ENCODE peak calls at places on chromosomes 4 and X, in seven cellular contexts. One of them, this sample, is unnamed.

GRCh38 chrX:101550825-101551767 is 749 bp downstream of the ARMCX1 start:
- DNase-seq in osteoblast: peak
- DNase-seq in GM12865: no peak
- DNase-seq in mucosa of descending colon: no peak
- DNase-seq in GM10248: no peak
- DNase-seq in endodermal cell: peak
- DNase-seq in activated B cell treated with CpG ODN at 0.5 μM for 24 hours: no peak
- DNase-seq in this sample: no peak

GRCh38 chr4:7785017-7785416 is 154.6 kb downstream of the AFAP1 start:
- DNase-seq in osteoblast: peak
- DNase-seq in GM12865: no peak
- DNase-seq in mucosa of descending colon: no peak
- DNase-seq in GM10248: no peak
- DNase-seq in endodermal cell: no peak
- DNase-seq in activated B cell treated with CpG ODN at 0.5 μM for 24 hours: no peak
- DNase-seq in this sample: no peak

GRCh38 chrX:21708116-21708515 is 49.8 kb downstream of the SMPX start:
- DNase-seq in osteoblast: no peak
- DNase-seq in GM12865: peak
- DNase-seq in mucosa of descending colon: no peak
- DNase-seq in GM10248: no peak
- DNase-seq in endodermal cell: no peak
- DNase-seq in activated B cell treated with CpG ODN at 0.5 μM for 24 hours: no peak
- DNase-seq in this sample: no peak

GRCh38 chrX:37000140-37000539 is 8.0 kb upstream of the FAM47C start:
- DNase-seq in osteoblast: no peak
- DNase-seq in GM12865: no peak
- DNase-seq in mucosa of descending colon: no peak
- DNase-seq in GM10248: no peak
- DNase-seq in endodermal cell: peak
- DNase-seq in activated B cell treated with CpG ODN at 0.5 μM for 24 hours: no peak
- DNase-seq in this sample: no peak

GRCh38 chr4:42995343-42995944 is 102.9 kb downstream of the GRXCR1 start:
- DNase-seq in osteoblast: peak
- DNase-seq in GM12865: peak
- DNase-seq in mucosa of descending colon: no peak
- DNase-seq in GM10248: peak
- DNase-seq in endodermal cell: no peak
- DNase-seq in activated B cell treated with CpG ODN at 0.5 μM for 24 hours: no peak
- DNase-seq in this sample: peak

GRCh38 chrX:48665991-48666390 is 17.6 kb upstream of the WAS start:
- DNase-seq in osteoblast: peak
- DNase-seq in GM12865: no peak
- DNase-seq in mucosa of descending colon: no peak
- DNase-seq in GM10248: no peak
- DNase-seq in endodermal cell: no peak
- DNase-seq in activated B cell treated with CpG ODN at 0.5 μM for 24 hours: no peak
- DNase-seq in this sample: no peak

GRCh38 chr4:8914461-8915171 is 43.0 kb upstream of the HMX1 start:
- DNase-seq in osteoblast: peak
- DNase-seq in GM12865: no peak
- DNase-seq in mucosa of descending colon: no peak
- DNase-seq in GM10248: no peak
- DNase-seq in endodermal cell: peak
- DNase-seq in activated B cell treated with CpG ODN at 0.5 μM for 24 hours: no peak
- DNase-seq in this sample: peak

GRCh38 chrX:10164879-10165278 is 8.1 kb downstream of the CLCN4 start:
- DNase-seq in osteoblast: no peak
- DNase-seq in GM12865: no peak
- DNase-seq in mucosa of descending colon: no peak
- DNase-seq in GM10248: no peak
- DNase-seq in endodermal cell: no peak
- DNase-seq in activated B cell treated with CpG ODN at 0.5 μM for 24 hours: no peak
- DNase-seq in this sample: no peak

GRCh38 chrX:66012094-66012534 is 27.8 kb downstream of the VSIG4 start:
- DNase-seq in osteoblast: no peak
- DNase-seq in GM12865: peak
- DNase-seq in mucosa of descending colon: no peak
- DNase-seq in GM10248: no peak
- DNase-seq in endodermal cell: no peak
- DNase-seq in activated B cell treated with CpG ODN at 0.5 μM for 24 hours: no peak
- DNase-seq in this sample: no peak

GRCh38 chrX:105475801-105476200 is 255.3 kb upstream of the TEX13A start:
- DNase-seq in osteoblast: no peak
- DNase-seq in GM12865: no peak
- DNase-seq in mucosa of descending colon: no peak
- DNase-seq in GM10248: no peak
- DNase-seq in endodermal cell: no peak
- DNase-seq in activated B cell treated with CpG ODN at 0.5 μM for 24 hours: no peak
- DNase-seq in this sample: no peak

GRCh38 chr4:116952530-116953108 is 132.8 kb downstream of the TRAM1L1 start:
- DNase-seq in osteoblast: no peak
- DNase-seq in GM12865: no peak
- DNase-seq in mucosa of descending colon: no peak
- DNase-seq in GM10248: no peak
- DNase-seq in endodermal cell: no peak
- DNase-seq in activated B cell treated with CpG ODN at 0.5 μM for 24 hours: no peak
- DNase-seq in this sample: no peak

GRCh38 chrX:14039344-14039743 is 9.7 kb upstream of the GEMIN8 start:
- DNase-seq in osteoblast: peak
- DNase-seq in GM12865: peak
- DNase-seq in mucosa of descending colon: no peak
- DNase-seq in GM10248: peak
- DNase-seq in endodermal cell: peak
- DNase-seq in activated B cell treated with CpG ODN at 0.5 μM for 24 hours: no peak
- DNase-seq in this sample: peak

GRCh38 chr4:30716158-30716557 is 4.0 kb upstream of the PCDH7 start:
- DNase-seq in osteoblast: peak
- DNase-seq in GM12865: no peak
- DNase-seq in mucosa of descending colon: no peak
- DNase-seq in GM10248: peak
- DNase-seq in endodermal cell: no peak
- DNase-seq in activated B cell treated with CpG ODN at 0.5 μM for 24 hours: no peak
- DNase-seq in this sample: peak

GRCh38 chr4:115780835-115781234 is 667.4 kb upstream of the NDST4 start:
- DNase-seq in osteoblast: no peak
- DNase-seq in GM12865: peak
- DNase-seq in mucosa of descending colon: no peak
- DNase-seq in GM10248: no peak
- DNase-seq in endodermal cell: no peak
- DNase-seq in activated B cell treated with CpG ODN at 0.5 μM for 24 hours: no peak
- DNase-seq in this sample: no peak

GRCh38 chr4:108058685-108059440 is 69.2 kb downstream of the HADH start:
- DNase-seq in osteoblast: no peak
- DNase-seq in GM12865: no peak
- DNase-seq in mucosa of descending colon: no peak
- DNase-seq in GM10248: no peak
- DNase-seq in endodermal cell: no peak
- DNase-seq in activated B cell treated with CpG ODN at 0.5 μM for 24 hours: no peak
- DNase-seq in this sample: no peak

GRCh38 chr4:36587909-36588472 is 306.6 kb downstream of the DTHD1 start:
- DNase-seq in osteoblast: no peak
- DNase-seq in GM12865: peak
- DNase-seq in mucosa of descending colon: no peak
- DNase-seq in GM10248: no peak
- DNase-seq in endodermal cell: no peak
- DNase-seq in activated B cell treated with CpG ODN at 0.5 μM for 24 hours: no peak
- DNase-seq in this sample: no peak

GRCh38 chr4:109166126-109166525 is 136.3 kb downstream of the COL25A1 start:
- DNase-seq in osteoblast: no peak
- DNase-seq in GM12865: no peak
- DNase-seq in mucosa of descending colon: no peak
- DNase-seq in GM10248: no peak
- DNase-seq in endodermal cell: no peak
- DNase-seq in activated B cell treated with CpG ODN at 0.5 μM for 24 hours: no peak
- DNase-seq in this sample: no peak

GRCh38 chrX:105190252-105190853 is 30.1 kb downstream of the TEX13A start:
- DNase-seq in osteoblast: no peak
- DNase-seq in GM12865: peak
- DNase-seq in mucosa of descending colon: no peak
- DNase-seq in GM10248: peak
- DNase-seq in endodermal cell: peak
- DNase-seq in activated B cell treated with CpG ODN at 0.5 μM for 24 hours: no peak
- DNase-seq in this sample: peak

GRCh38 chrX:129984196-129984962 is 1.9 kb downstream of the BCORL1 start:
- DNase-seq in osteoblast: peak
- DNase-seq in GM12865: peak
- DNase-seq in mucosa of descending colon: peak
- DNase-seq in GM10248: peak
- DNase-seq in endodermal cell: peak
- DNase-seq in activated B cell treated with CpG ODN at 0.5 μM for 24 hours: peak
- DNase-seq in this sample: peak

GRCh38 chr4:120723986-120724385 is 198.5 kb downstream of the PRDM5 start:
- DNase-seq in osteoblast: no peak
- DNase-seq in GM12865: no peak
- DNase-seq in mucosa of descending colon: no peak
- DNase-seq in GM10248: no peak
- DNase-seq in endodermal cell: no peak
- DNase-seq in activated B cell treated with CpG ODN at 0.5 μM for 24 hours: no peak
- DNase-seq in this sample: no peak

GRCh38 chrX:132924426-132924825 is 34.0 kb downstream of the HS6ST2 start:
- DNase-seq in osteoblast: no peak
- DNase-seq in GM12865: no peak
- DNase-seq in mucosa of descending colon: no peak
- DNase-seq in GM10248: no peak
- DNase-seq in endodermal cell: no peak
- DNase-seq in activated B cell treated with CpG ODN at 0.5 μM for 24 hours: no peak
- DNase-seq in this sample: no peak

GRCh38 chrX:132745593-132745992 is 212.8 kb downstream of the HS6ST2 start:
- DNase-seq in osteoblast: no peak
- DNase-seq in GM12865: no peak
- DNase-seq in mucosa of descending colon: no peak
- DNase-seq in GM10248: no peak
- DNase-seq in endodermal cell: no peak
- DNase-seq in activated B cell treated with CpG ODN at 0.5 μM for 24 hours: no peak
- DNase-seq in this sample: no peak

GRCh38 chr4:174396599-174396998 is 112.9 kb downstream of the CEP44 start:
- DNase-seq in osteoblast: no peak
- DNase-seq in GM12865: no peak
- DNase-seq in mucosa of descending colon: no peak
- DNase-seq in GM10248: no peak
- DNase-seq in endodermal cell: no peak
- DNase-seq in activated B cell treated with CpG ODN at 0.5 μM for 24 hours: no peak
- DNase-seq in this sample: no peak

GRCh38 chr4:124019749-124020549 is 623.4 kb downstream of the SPRY1 start:
- DNase-seq in osteoblast: no peak
- DNase-seq in GM12865: peak
- DNase-seq in mucosa of descending colon: no peak
- DNase-seq in GM10248: no peak
- DNase-seq in endodermal cell: no peak
- DNase-seq in activated B cell treated with CpG ODN at 0.5 μM for 24 hours: no peak
- DNase-seq in this sample: no peak

GRCh38 chrX:24334473-24334872 is 20.6 kb upstream of the SUPT20HL2 start:
- DNase-seq in osteoblast: no peak
- DNase-seq in GM12865: no peak
- DNase-seq in mucosa of descending colon: no peak
- DNase-seq in GM10248: no peak
- DNase-seq in endodermal cell: no peak
- DNase-seq in activated B cell treated with CpG ODN at 0.5 μM for 24 hours: no peak
- DNase-seq in this sample: no peak

GRCh38 chr4:110615366-110616161 is 7.3 kb downstream of the PITX2 start:
- DNase-seq in osteoblast: peak
- DNase-seq in GM12865: no peak
- DNase-seq in mucosa of descending colon: no peak
- DNase-seq in GM10248: no peak
- DNase-seq in endodermal cell: peak
- DNase-seq in activated B cell treated with CpG ODN at 0.5 μM for 24 hours: no peak
- DNase-seq in this sample: no peak

GRCh38 chrX:24090300-24091200 is 35.8 kb downstream of the EIF2S3 start:
- DNase-seq in osteoblast: no peak
- DNase-seq in GM12865: no peak
- DNase-seq in mucosa of descending colon: no peak
- DNase-seq in GM10248: no peak
- DNase-seq in endodermal cell: no peak
- DNase-seq in activated B cell treated with CpG ODN at 0.5 μM for 24 hours: no peak
- DNase-seq in this sample: no peak

GRCh38 chr4:167290684-167291083 is 56.4 kb upstream of the SPOCK3 start:
- DNase-seq in osteoblast: no peak
- DNase-seq in GM12865: peak
- DNase-seq in mucosa of descending colon: no peak
- DNase-seq in GM10248: no peak
- DNase-seq in endodermal cell: no peak
- DNase-seq in activated B cell treated with CpG ODN at 0.5 μM for 24 hours: no peak
- DNase-seq in this sample: no peak
- TF ChIP-seq CTCF in osteoblast: no peak
- TF ChIP-seq CTCF in GM12865: no peak
- TF ChIP-seq CTCF in mucosa of descending colon: no peak
- TF ChIP-seq CTCF in GM10248: no peak
- TF ChIP-seq CTCF in endodermal cell: peak
- TF ChIP-seq CTCF in activated B cell treated with CpG ODN at 0.5 μM for 24 hours: no peak
- TF ChIP-seq CTCF in this sample: no peak

DNA sequence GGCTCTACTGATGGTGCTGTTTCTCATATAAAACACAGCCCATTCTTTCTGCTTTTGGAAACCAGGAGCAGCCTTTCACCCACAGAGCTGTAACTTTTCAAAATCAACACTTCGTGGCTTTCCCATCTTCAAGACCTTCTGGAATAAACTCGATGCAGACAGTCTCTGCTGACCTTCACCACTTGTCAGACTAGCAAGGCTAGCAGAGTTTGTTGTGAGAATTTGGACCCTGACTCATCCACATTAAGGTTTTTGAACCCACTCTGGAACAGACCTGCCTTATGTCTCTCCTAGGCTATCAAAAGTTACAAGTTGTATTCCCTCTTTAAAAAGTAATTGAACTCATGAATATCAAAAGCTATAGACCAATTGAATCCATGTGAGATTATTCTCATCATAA is 88.6 kb downstream of the MAML3 start:
- DNase-seq in osteoblast: no peak
- DNase-seq in GM12865: no peak
- DNase-seq in mucosa of descending colon: no peak
- DNase-seq in GM10248: no peak
- DNase-seq in endodermal cell: no peak
- DNase-seq in activated B cell treated with CpG ODN at 0.5 μM for 24 hours: no peak
- DNase-seq in this sample: no peak
- TF ChIP-seq CTCF in osteoblast: no peak
- TF ChIP-seq CTCF in GM12865: no peak
- TF ChIP-seq CTCF in mucosa of descending colon: no peak
- TF ChIP-seq CTCF in GM10248: no peak
- TF ChIP-seq CTCF in endodermal cell: no peak
- TF ChIP-seq CTCF in activated B cell treated with CpG ODN at 0.5 μM for 24 hours: no peak
- TF ChIP-seq CTCF in this sample: no peak

GRCh38 chrX:54891573-54891972 is 29.1 kb upstream of the TRO start:
- DNase-seq in osteoblast: no peak
- DNase-seq in GM12865: peak
- DNase-seq in mucosa of descending colon: no peak
- DNase-seq in GM10248: peak
- DNase-seq in endodermal cell: peak
- DNase-seq in activated B cell treated with CpG ODN at 0.5 μM for 24 hours: no peak
- DNase-seq in this sample: peak
- TF ChIP-seq CTCF in osteoblast: peak
- TF ChIP-seq CTCF in GM12865: peak
- TF ChIP-seq CTCF in mucosa of descending colon: no peak
- TF ChIP-seq CTCF in GM10248: peak
- TF ChIP-seq CTCF in endodermal cell: peak
- TF ChIP-seq CTCF in activated B cell treated with CpG ODN at 0.5 μM for 24 hours: no peak
- TF ChIP-seq CTCF in this sample: peak

DNA sequence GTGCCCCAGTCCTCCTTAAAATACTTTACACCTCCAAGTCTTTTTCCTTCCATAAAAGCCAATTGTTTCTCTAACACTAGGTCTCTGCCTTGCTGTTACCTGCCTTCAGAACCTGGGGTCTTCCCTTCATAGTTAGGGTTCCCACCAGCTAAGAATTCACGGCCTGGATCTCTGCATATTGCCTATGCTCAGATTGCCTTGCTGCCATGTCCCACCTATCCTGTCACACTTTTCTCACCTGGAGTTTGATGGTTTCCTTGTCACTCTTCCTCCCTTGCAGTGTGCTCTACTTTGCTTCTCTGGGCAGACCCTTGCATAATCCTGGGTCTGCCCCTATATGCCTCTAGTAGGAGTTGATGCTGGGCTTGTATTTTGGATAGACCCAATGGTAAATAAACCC is 36.6 kb upstream of the TMPRSS11E start:
- DNase-seq in osteoblast: no peak
- DNase-seq in GM12865: no peak
- DNase-seq in mucosa of descending colon: no peak
- DNase-seq in GM10248: no peak
- DNase-seq in endodermal cell: peak
- DNase-seq in activated B cell treated with CpG ODN at 0.5 μM for 24 hours: no peak
- DNase-seq in this sample: no peak
- TF ChIP-seq CTCF in osteoblast: no peak
- TF ChIP-seq CTCF in GM12865: no peak
- TF ChIP-seq CTCF in mucosa of descending colon: no peak
- TF ChIP-seq CTCF in GM10248: no peak
- TF ChIP-seq CTCF in endodermal cell: no peak
- TF ChIP-seq CTCF in activated B cell treated with CpG ODN at 0.5 μM for 24 hours: no peak
- TF ChIP-seq CTCF in this sample: no peak